ENCODE peak calls at places on chromosomes 13 and 19, in five cellular contexts. T is body of pancreas, X is mesendoderm, Y is NT2/D1, W is neural progenitor cell. N is an unnamed sample.

GRCh38 chr13:101449971-101450748 is 2.3 kb upstream of the ITGBL1 start:
- DNase-seq in T (no peak), X (no peak), Y (no peak), W (no peak), N (no peak)

GRCh38 chr13:107807306-107808073 is 407.8 kb downstream of the LIG4 start:
- DNase-seq in T (no peak), X (no peak), Y (no peak), W (no peak), N (no peak)

GRCh38 chr13:80374453-80374852 is 33.5 kb upstream of the SPRY2 start:
- DNase-seq in T (peak; percentile 37), X (no peak), Y (no peak), W (no peak), N (no peak)

GRCh38 chr13:94169783-94170513 is 309.5 kb downstream of the DCT start:
- DNase-seq in T (no peak), X (peak; percentile 16), Y (no peak), W (peak; percentile 25), N (no peak)

GRCh38 chr13:97222934-97223710 is 989 bp downstream of the MBNL2 start:
- DNase-seq in T (no peak), X (no peak), Y (no peak), W (peak; percentile 45), N (no peak)

GRCh38 chr13:25908390-25908789 is 143.4 kb downstream of the SHISA2 start:
- DNase-seq in T (no peak), X (peak; percentile 36), Y (no peak), W (peak; percentile 69), N (no peak)

GRCh38 chr19:42469311-42470239 is 26.8 kb upstream of the CXCL17 start:
- DNase-seq in T (no peak), X (no peak), Y (no peak), W (no peak), N (no peak)

GRCh38 chr19:46821512-46822359 is 28.9 kb downstream of the AP2S1 start:
- DNase-seq in T (no peak), X (no peak), Y (no peak), W (peak; percentile 16), N (no peak)

GRCh38 chr13:104143760-104144406 is 1077.7 kb upstream of the SLC10A2 start:
- DNase-seq in T (peak; percentile 10), X (peak; percentile 3), Y (peak; percentile 3), W (peak; percentile 56), N (no peak)

GRCh38 chr19:18368504-18369222 is 17.3 kb upstream of the GDF15 start:
- DNase-seq in T (peak; percentile 75), X (no peak), Y (no peak), W (peak; percentile 61), N (no peak)

GRCh38 chr19:27974082-27974513 is 1238.9 kb downstream of the UQCRFS1 start:
- DNase-seq in T (peak; percentile 43), X (peak; percentile 80), Y (no peak), W (peak; percentile 70), N (no peak)

GRCh38 chr19:24059572-24060295 is 27.3 kb upstream of the ZNF254 start:
- DNase-seq in T (no peak), X (no peak), Y (no peak), W (no peak), N (no peak)

GRCh38 chr13:45409993-45410392 is 8.2 kb downstream of the SLC25A30 start:
- DNase-seq in T (no peak), X (no peak), Y (no peak), W (no peak), N (no peak)

GRCh38 chr13:112983042-112983305 is 14.0 kb downstream of the MCF2L start:
- DNase-seq in T (no peak), X (no peak), Y (no peak), W (no peak), N (no peak)

GRCh38 chr19:43934055-43934984 is 762 bp downstream of the ZNF45 start:
- DNase-seq in T (no peak), X (peak; percentile 22), Y (no peak), W (peak; percentile 4), N (no peak)

GRCh38 chr13:36918246-36919060 is 1.6 kb downstream of the SMAD9 start:
- DNase-seq in T (no peak), X (peak; percentile 30), Y (no peak), W (peak; percentile 69), N (no peak)

GRCh38 chr13:44523176-44524017 is 52.7 kb downstream of the TSC22D1 start:
- DNase-seq in T (peak; percentile 27), X (peak; percentile 27), Y (no peak), W (no peak), N (no peak)

GRCh38 chr13:76516013-76516412 is 370.2 kb downstream of the KCTD12 start:
- DNase-seq in T (peak; percentile 3), X (peak; percentile 13), Y (no peak), W (no peak), N (no peak)

GRCh38 chr19:43446746-43447489 is 18.5 kb downstream of the LYPD3 start:
- DNase-seq in T (peak; percentile 78), X (peak; percentile 80), Y (peak; percentile 39), W (peak; percentile 84), N (peak; percentile 74)

GRCh38 chr19:1932395-1932794 is 8.6 kb upstream of the CSNK1G2 start:
- DNase-seq in T (no peak), X (no peak), Y (no peak), W (no peak), N (no peak)

GRCh38 chr13:33262997-33263396 is 22.6 kb downstream of the STARD13 start:
- DNase-seq in T (no peak), X (no peak), Y (no peak), W (no peak), N (no peak)

GRCh38 chr13:50693755-50694154 is 149.7 kb downstream of the DLEU7 start:
- DNase-seq in T (peak; percentile 33), X (peak; percentile 80), Y (peak; percentile 15), W (peak; percentile 37), N (peak; percentile 38)

GRCh38 chr19:13732337-13732736 is 32.0 kb upstream of the MRI1 start:
- DNase-seq in T (no peak), X (no peak), Y (no peak), W (no peak), N (no peak)
- H3K4me3 ChIP-seq in T (no peak overlapping the region), X (no peak overlapping the region), Y (peak overlapping the region; percentile 75), W (peak overlapping the region; percentile 58), N (no peak overlapping the region)

DNA sequence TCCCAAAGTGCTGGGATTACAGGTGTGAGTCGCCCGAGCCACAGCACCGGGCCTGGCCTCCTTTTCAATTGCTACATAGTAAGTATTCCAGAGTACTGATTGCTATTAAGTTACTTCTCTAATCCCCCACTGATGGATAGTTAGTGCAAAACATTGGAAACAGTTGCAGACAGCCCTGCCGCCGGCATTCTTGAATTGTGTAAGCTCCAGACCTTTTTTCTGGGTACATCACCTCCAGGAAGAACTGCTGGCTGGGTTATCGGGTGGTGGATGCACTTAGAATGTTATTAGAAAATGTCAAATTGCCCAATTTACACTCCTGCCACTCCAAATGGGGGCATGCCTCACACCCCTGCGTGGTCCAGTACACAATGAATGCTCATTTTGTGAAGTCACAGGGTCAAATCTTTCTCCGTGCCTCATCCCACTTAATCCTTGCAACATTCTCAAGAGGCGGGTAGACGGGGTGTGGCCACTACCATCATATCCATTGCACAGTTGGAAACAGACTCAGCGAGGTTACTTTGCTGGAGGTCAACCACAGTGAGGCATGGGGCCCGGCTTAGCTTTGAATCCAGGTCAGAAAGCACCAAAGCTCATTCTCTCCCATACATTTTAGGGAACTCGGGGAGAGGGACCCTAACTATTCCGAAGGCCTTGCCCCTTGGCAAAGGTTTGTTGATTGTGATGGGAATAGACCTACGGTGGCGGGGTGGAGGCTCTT is 1.0 kb upstream of the KDM4B start:
- DNase-seq in T (no peak), X (no peak), Y (no peak), W (peak; percentile 27), N (no peak)
- H3K27me3 ChIP-seq in T (no peaks in the 10 kb centered on the region), X (no peaks in the 10 kb centered on the region), Y (peaks cover 5% of the 10 kb centered on the region), W (no peaks in the 10 kb centered on the region), N (no peaks in the 10 kb centered on the region)

DNA sequence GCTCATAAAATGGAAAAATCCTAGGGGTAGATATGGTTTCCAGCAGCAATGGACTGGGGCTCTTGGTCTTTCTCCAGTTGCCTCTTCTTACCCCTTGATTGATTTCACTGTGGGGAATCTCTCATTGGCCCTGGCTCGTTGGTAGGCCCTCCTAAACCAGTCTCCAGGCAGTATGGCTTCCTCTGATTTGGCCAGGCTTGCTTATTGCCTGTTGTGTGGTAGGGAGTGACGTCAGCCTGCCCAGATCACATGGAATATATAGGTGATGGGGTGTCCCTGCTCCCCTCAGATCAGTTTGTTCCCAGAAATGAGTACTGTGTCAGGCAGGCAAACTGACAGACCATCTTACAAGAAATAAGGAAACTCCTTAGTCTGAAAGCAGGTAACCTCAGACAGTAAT is 5.7 kb upstream of the SELENOV start:
- DNase-seq in T (no peak), X (no peak), Y (no peak), W (no peak), N (no peak)
- H3K4me1 ChIP-seq in T (no peaks in the 10 kb centered on the region), X (no peaks in the 10 kb centered on the region), Y (no peaks in the 10 kb centered on the region), W (peaks cover 3% of the 10 kb centered on the region), N (peaks cover 4% of the 10 kb centered on the region)

DNA sequence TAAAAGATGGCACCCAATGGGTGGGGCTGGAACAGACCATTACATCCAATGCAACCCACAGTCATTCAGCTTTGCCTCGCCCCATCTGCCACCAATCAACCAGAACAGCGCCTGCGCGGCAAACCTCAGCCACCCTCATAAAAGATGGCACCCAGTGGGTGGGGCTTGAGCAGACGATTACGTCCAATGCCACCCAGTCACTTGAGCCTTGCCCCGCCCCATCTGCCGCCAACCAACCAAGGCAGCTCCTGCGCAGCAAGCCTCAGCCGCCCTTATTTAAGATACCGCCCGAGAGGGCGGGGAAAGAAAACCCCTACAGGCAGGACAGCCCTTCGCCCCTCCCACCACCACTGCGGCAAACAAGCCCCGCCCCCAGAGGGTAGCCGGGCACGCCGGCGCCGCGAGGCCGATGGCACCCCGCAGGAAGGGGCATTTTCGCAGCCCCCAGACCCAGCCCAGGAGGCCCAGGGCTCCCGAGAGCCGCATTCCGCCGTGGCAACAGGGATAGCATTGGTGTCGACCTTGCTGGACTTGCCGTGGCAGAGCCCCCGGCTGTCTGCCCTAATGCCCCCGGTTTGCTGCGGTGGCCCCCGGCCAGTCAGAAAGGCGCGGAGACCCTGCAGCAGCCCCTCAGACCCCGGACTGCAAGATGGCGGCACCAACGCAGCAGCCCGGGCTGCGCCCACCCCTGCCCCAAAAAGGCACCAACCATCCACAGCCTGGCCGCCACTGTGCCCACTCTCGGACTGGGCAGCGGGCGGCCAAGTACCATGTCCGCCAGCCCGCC is 668 bp downstream of the PEG3 start:
- DNase-seq in T (peak; percentile 98), X (peak; percentile 99), Y (peak; percentile 97), W (no peak), N (peak; percentile 86)
- H3K4me3 ChIP-seq in T (no peak overlapping the region), X (no peak overlapping the region), Y (peak overlapping the region; percentile 91), W (no peak overlapping the region), N (no peak overlapping the region)

DNA sequence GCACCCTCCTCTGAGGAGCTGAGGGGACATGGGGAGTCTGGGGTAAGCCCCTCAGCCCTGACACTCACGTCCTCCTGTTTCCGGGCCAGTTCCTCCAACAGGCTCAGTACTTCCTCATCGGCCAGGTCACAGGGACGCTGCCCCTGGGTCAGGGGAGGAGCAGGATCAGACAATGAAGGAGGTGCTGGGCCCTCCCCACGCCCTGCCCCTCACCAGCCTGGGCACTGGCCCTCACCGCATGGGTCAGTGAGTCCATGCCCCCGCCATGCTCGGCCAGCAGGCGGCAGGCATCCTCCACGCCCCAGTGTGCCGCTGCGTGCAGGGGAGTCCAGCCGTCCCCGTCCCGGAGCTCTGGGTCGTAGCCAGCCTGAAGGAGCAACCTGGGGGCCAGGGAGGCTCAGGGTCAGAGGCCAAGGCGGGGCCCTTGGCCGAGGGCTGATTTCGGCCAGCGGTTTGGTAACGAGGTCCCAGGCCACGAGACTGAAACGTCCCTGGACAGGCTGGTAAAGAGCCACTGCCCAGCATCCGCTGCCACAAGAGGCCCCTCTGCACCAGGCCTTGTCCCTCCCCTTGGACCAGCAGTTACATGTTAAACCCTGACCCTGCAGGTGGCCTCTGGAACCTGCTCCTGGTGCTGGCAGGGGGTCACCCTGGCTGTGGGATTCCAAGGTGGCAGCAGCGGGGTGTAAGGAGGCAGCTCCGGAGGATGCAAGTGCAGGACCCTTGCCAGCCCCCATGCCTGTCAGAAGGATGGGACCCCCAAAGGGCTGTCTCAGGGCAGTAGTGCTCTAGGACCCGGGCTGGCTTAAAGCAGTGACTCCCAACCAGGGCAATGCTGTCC is 18.5 kb downstream of the PPP1R12C start:
- DNase-seq in T (no peak), X (no peak), Y (no peak), W (no peak), N (no peak)
- H3K27me3 ChIP-seq in T (no peaks in the 10 kb centered on the region), X (no peaks in the 10 kb centered on the region), Y (no peaks in the 10 kb centered on the region), W (no peaks in the 10 kb centered on the region), N (no peaks in the 10 kb centered on the region)